ENCODE peak calls at places on chromosomes 7 and 10, in nine cellular contexts. R is RWPE1; Z is GM23338; Y is hippocampal formation; M is stimulated activated CD4-positive, alpha-beta T cell treated with anti-CD3 and anti-CD28 coated beads, Interleukin-2, amount 100 ng/mL, for 4 hours; L is prostate gland; X is KBM-7; O is GM12865; I is RPMI8226. N is an unnamed sample.

GRCh38 chr7:157056957-157057902 is 46.8 kb upstream of the MNX1 start:
- DNase-seq in X (no peak), Y (no peak), M (no peak), Z (no peak), O (no peak), L (no peak), I (no peak), R (no peak), N (no peak)

GRCh38 chr10:103739039-103739764 is 116.2 kb downstream of the SH3PXD2A start:
- DNase-seq in O (no peak), Z (peak; percentile 61), X (no peak), M (no peak), R (peak; percentile 62), Y (no peak), L (peak; percentile 44), I (no peak), N (peak; percentile 90)

GRCh38 chr7:112025556-112025955 is 180.6 kb downstream of the DOCK4 start:
- DNase-seq in L (no peak), Z (no peak), O (no peak), M (no peak), Y (no peak), X (no peak), I (no peak), R (no peak), N (no peak)

GRCh38 chr7:147658392-147658791 is 932.2 kb upstream of the C7orf33 start:
- DNase-seq in X (no peak), O (no peak), I (no peak), L (no peak), M (no peak), Z (no peak), R (no peak), Y (no peak), N (no peak)

GRCh38 chr10:100830728-100831110 is 82.0 kb upstream of the SLF2 start:
- DNase-seq in X (no peak), R (no peak), O (no peak), Z (no peak), Y (no peak), L (no peak), I (no peak), M (no peak), N (no peak)

GRCh38 chr10:599767-600166 is 89.7 kb downstream of the DIP2C start:
- DNase-seq in O (no peak), M (no peak), Z (no peak), X (no peak), L (no peak), I (no peak), Y (no peak), R (no peak), N (no peak)

GRCh38 chr10:209357-209756 is 74.1 kb downstream of the ZMYND11 start:
- DNase-seq in R (no peak), M (no peak), L (no peak), O (no peak), Z (peak; percentile 41), I (no peak), X (no peak), Y (no peak), N (no peak)

GRCh38 chr7:44650772-44651171 is 44.3 kb downstream of the OGDH start:
- DNase-seq in M (no peak), Z (no peak), L (no peak), O (no peak), Y (no peak), R (no peak), X (no peak), I (no peak), N (no peak)

GRCh38 chr7:114527589-114527988 is 113.0 kb downstream of the FOXP2 start:
- DNase-seq in I (no peak), X (no peak), L (no peak), Z (no peak), O (no peak), M (no peak), R (no peak), Y (no peak), N (no peak)

GRCh38 chr7:22688034-22688433 is 39.0 kb upstream of the IL6 start:
- DNase-seq in O (no peak), I (no peak), X (no peak), Y (no peak), R (no peak), L (no peak), Z (no peak), M (no peak), N (no peak)

GRCh38 chr10:118992496-118992895 is 37.0 kb upstream of the NANOS1 start:
- DNase-seq in O (no peak), X (no peak), L (no peak), I (no peak), M (no peak), R (no peak), Z (no peak), Y (no peak), N (no peak)

GRCh38 chr10:14688606-14689005 is 86.1 kb downstream of the FAM107B start:
- DNase-seq in X (peak; percentile 67), O (no peak), I (no peak), Z (no peak), Y (no peak), M (no peak), L (no peak), R (no peak), N (peak; percentile 27)

GRCh38 chr10:98168766-98169165 is 34.3 kb downstream of the R3HCC1L start:
- DNase-seq in L (no peak), Z (peak; percentile 28), X (no peak), M (no peak), Y (no peak), I (no peak), O (no peak), R (no peak), N (no peak)

GRCh38 chr7:107069457-107069856 is 25.0 kb downstream of the PRKAR2B start:
- DNase-seq in O (no peak), I (no peak), L (no peak), M (no peak), R (no peak), Y (no peak), X (no peak), Z (no peak), N (no peak)

GRCh38 chr10:43138757-43139241 is 554 bp downstream of the CSGALNACT2 start:
- DNase-seq in R (peak; percentile 46), Y (no peak), I (peak; percentile 57), Z (peak; percentile 50), X (peak; percentile 47), L (no peak), M (peak; percentile 40), O (peak; percentile 71), N (peak; percentile 56)

GRCh38 chr7:128162666-128163065 is 78.4 kb upstream of the LEP start:
- DNase-seq in X (no peak), M (no peak), R (no peak), O (no peak), Y (no peak), I (no peak), L (no peak), Z (no peak), N (no peak)

GRCh38 chr7:36299882-36300341 is 89.8 kb upstream of the ANLN start:
- DNase-seq in I (no peak), R (no peak), O (no peak), M (no peak), L (no peak), Y (no peak), X (no peak), Z (no peak), N (no peak)

N was measured in SW480.